ENCODE peak calls at places on chromosomes 12 and 14, in four cellular contexts. E is CD8-positive, alpha-beta memory T cell; C is tibial artery; X is kidney. L is an unnamed sample. For H3K36me3, the result is how much of the 10 kb centered on the place peaks cover.

GRCh38 chr12:17015501-17015900 is 409.5 kb upstream of the LMO3 start:
- DNase-seq in C (no peak), E (no peak), X (no peak), L (no peak)

GRCh38 chr12:102957339-102958050 is at the start of gene ASCL1:
- DNase-seq in E (no peak), C (no peak), X (no peak), L (no peak)

GRCh38 chr12:116057356-116057755 is 220.1 kb downstream of the MED13L start:
- DNase-seq in C (no peak), X (no peak), E (no peak), L (no peak)

GRCh38 chr14:29851397-29851796 is 76.2 kb downstream of the PRKD1 start:
- DNase-seq in C (no peak), E (no peak), X (no peak), L (no peak)

GRCh38 chr14:102659797-102660196 is 67.3 kb downstream of the RCOR1 start:
- DNase-seq in E (no peak), X (no peak), C (no peak), L (no peak)

GRCh38 chr14:104296388-104297312 is 158.3 kb downstream of the KIF26A start:
- DNase-seq in E (no peak), X (peak), C (peak), L (no peak)

GRCh38 chr12:108581311-108582227 is 16.3 kb downstream of the TMEM119 start:
- DNase-seq in C (no peak), E (no peak), X (peak), L (no peak)

GRCh38 chr14:102775855-102776760 is 1.1 kb upstream of the TRAF3 start:
- DNase-seq in X (peak), E (peak), C (peak), L (no peak)

GRCh38 chr12:102197789-102198188 is at the start of gene PMCH:
- DNase-seq in E (no peak), X (no peak), C (no peak), L (no peak)

GRCh38 chr12:29743801-29744200 is 39.9 kb downstream of the TMTC1 start:
- DNase-seq in E (no peak), C (no peak), X (no peak), L (no peak)

GRCh38 chr14:74984241-74985027 is 18.3 kb upstream of the EIF2B2 start:
- DNase-seq in X (no peak), C (peak), E (no peak), L (no peak)

GRCh38 chr12:114933428-114934160 is 249.6 kb upstream of the TBX3 start:
- DNase-seq in E (no peak), X (no peak), C (no peak), L (no peak)

GRCh38 chr12:127245009-127245408 is 1022.0 kb upstream of the TMEM132C start:
- DNase-seq in X (no peak), E (no peak), C (no peak), L (no peak)

GRCh38 chr12:45231515-45232145 is 15.7 kb downstream of the ANO6 start:
- DNase-seq in E (no peak), C (no peak), X (no peak), L (peak)

GRCh38 chr12:57192920-57193319 is 23.7 kb upstream of the NXPH4 start:
- DNase-seq in E (no peak), C (no peak), X (no peak), L (no peak)

GRCh38 chr12:57195655-57196371 is 20.8 kb upstream of the NXPH4 start:
- DNase-seq in C (no peak), X (no peak), E (no peak), L (no peak)

GRCh38 chr12:57195186-57195585 is 21.4 kb upstream of the NXPH4 start:
- DNase-seq in E (no peak), X (no peak), C (no peak), L (no peak)

GRCh38 chr12:57193706-57194245 is 22.8 kb upstream of the NXPH4 start:
- DNase-seq in X (no peak), C (no peak), E (no peak), L (no peak)

GRCh38 chr12:57194253-57194652 is 22.3 kb upstream of the NXPH4 start:
- DNase-seq in C (no peak), X (no peak), E (no peak), L (no peak)
- H3K36me3 ChIP-seq in C (half or more), X (under half), E (under half), L (under half)

DNA sequence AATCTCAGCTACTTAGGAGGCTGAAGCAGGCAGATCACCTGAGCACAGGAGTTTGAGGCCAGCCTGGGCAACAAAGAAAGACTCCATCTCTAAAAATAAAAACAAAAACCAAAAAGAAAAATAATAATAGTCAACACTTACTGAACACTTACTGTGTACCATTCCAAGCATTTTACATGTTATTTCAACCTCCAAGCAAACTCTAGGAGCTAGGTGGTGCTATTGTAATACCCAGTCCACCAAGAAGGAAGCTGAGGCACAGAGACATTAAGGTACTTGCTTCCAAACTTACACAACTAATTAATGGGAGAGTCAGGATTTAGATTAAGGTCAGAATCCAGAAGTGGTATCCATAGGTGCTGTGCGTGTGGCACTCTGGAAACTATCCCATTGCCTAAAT is 13.7 kb upstream of the OR6J1 start:
- DNase-seq in C (no peak), X (no peak), E (no peak), L (no peak)
- H3K36me3 ChIP-seq in C (under half), X (under half), E (under half), L (under half)

GRCh38 chr12:104306376-104306775 is 2.8 kb downstream of the EID3 start:
- DNase-seq in E (no peak), C (no peak), X (no peak), L (no peak)
- H3K36me3 ChIP-seq in E (under half), C (under half), X (under half), L (half or more)

DNA sequence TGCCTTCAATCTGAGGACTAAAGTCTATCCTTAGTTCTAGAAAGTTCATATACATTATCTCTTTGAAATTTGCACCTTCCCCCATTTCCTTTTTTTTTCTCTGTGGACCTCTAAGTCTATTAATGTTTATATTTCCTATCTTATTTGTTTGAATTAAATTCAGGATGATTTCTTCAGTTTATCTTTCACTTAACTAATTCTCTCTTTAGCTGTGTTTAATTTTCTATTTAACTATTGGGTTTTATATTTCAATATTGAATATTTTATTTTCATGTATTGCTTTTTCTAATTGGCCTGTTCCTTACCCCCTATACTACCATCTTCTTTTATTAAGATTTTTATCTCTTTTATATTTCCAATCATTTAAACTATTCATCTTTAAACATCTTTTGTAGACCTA is 9.5 kb downstream of the PLEKHG3 start:
- DNase-seq in X (no peak), E (no peak), C (no peak), L (no peak)
- H3K36me3 ChIP-seq in X (under half), E (under half), C (under half), L (under half)

GRCh38 chr12:122138616-122139015 is 35.4 kb downstream of the IL31 start:
- DNase-seq in C (no peak), E (no peak), X (no peak), L (no peak)

GRCh38 chr12:122138181-122138580 is 35.8 kb downstream of the IL31 start:
- DNase-seq in X (no peak), C (no peak), E (no peak), L (no peak)

GRCh38 chr12:122139941-122140340 is 34.1 kb downstream of the IL31 start:
- DNase-seq in E (no peak), C (no peak), X (no peak), L (no peak)

GRCh38 chr12:122140467-122141257 is 33.4 kb downstream of the IL31 start:
- DNase-seq in X (no peak), E (no peak), C (no peak), L (no peak)

DNA sequence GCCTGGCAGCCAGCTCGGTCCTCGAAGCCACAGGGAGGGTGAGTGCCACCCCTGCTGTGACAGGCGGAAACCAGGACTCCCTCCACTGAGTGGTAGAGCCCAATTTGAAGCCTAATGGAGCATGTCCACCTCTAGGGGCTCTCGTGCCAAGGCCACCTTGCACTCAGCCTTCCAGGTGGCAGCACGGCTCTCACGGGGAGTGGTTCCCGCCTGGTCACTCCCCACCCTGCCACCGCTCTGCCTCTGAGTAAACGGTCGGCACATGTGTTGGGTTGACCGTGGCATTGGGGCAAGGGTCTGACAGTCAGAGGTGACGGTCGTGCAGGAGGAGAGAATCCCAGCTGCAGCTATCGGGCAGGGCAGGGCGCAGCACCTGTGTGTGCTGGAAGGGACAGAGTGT is 34.8 kb downstream of the IL31 start:
- DNase-seq in C (no peak), X (no peak), E (no peak), L (no peak)
- H3K36me3 ChIP-seq in C (half or more), X (under half), E (under half), L (under half)

GRCh38 chr12:112239020-112239419 is 113.7 kb downstream of the TRAFD1 start:
- DNase-seq in X (no peak), C (no peak), E (no peak), L (no peak)
- H3K36me3 ChIP-seq in X (under half), C (half or more), E (under half), L (half or more)

L was measured in HAP-1.